ENCODE peak calls at places on chromosomes 12 and 14, in seven cellular contexts. X is suprapubic skin, N is fibroblast of pulmonary artery, M is psoas muscle, A is AG09319, P is bronchial epithelial cell, C is heart left ventricle. V is an unnamed sample.

GRCh38 chr14:34043627-34044372 is 92.9 kb upstream of the EGLN3 start:
- DNase-seq in C (no peak), M (no peak), N (no peak), A (no peak), P (peak; percentile 90), X (no peak), V (no peak)

GRCh38 chr14:61696753-61697318 is 1.5 kb downstream of the HIF1A start:
- DNase-seq in M (no peak), C (no peak), A (no peak), P (no peak), N (peak; percentile 70), X (no peak), V (no peak)

GRCh38 chr14:65478596-65478995 is 66.1 kb downstream of the FUT8 start:
- DNase-seq in N (peak; percentile 64), C (no peak), X (no peak), A (no peak), M (no peak), P (peak; percentile 77), V (no peak)

GRCh38 chr12:3491938-3492867 is 1.2 kb downstream of the PRMT8 start:
- DNase-seq in N (peak; percentile 61), M (peak; percentile 76), C (no peak), P (peak; percentile 16), A (no peak), X (no peak), V (no peak)

GRCh38 chr12:124302241-124302806 is 7.4 kb downstream of the RFLNA start:
- DNase-seq in C (peak; percentile 46), A (no peak), X (no peak), P (no peak), N (no peak), M (peak; percentile 34), V (no peak)

GRCh38 chr14:48350971-48351370 is 675.6 kb upstream of the MDGA2 start:
- DNase-seq in M (no peak), A (no peak), C (no peak), X (no peak), P (peak; percentile 46), N (no peak), V (no peak)

GRCh38 chr12:21725731-21726130 is 48.8 kb downstream of the KCNJ8 start:
- DNase-seq in P (no peak), C (no peak), N (no peak), M (no peak), A (no peak), X (no peak), V (no peak)

GRCh38 chr14:81319314-81319713 is 80.8 kb downstream of the STON2 start:
- DNase-seq in N (no peak), X (no peak), C (no peak), M (no peak), A (no peak), P (no peak), V (no peak)

GRCh38 chr14:78933948-78934524 is 763.9 kb downstream of the NRXN3 start:
- DNase-seq in M (no peak), X (no peak), P (peak; percentile 39), A (peak; percentile 12), C (no peak), N (peak; percentile 63), V (no peak)

GRCh38 chr14:95440496-95440895 is 76.0 kb downstream of the SYNE3 start:
- DNase-seq in C (no peak), N (no peak), P (no peak), A (no peak), M (no peak), X (no peak), V (no peak)

GRCh38 chr12:50862316-50862715 is 19.6 kb downstream of the TMPRSS12 start:
- DNase-seq in M (no peak), X (no peak), C (no peak), P (peak; percentile 73), A (peak; percentile 4), N (peak; percentile 61), V (no peak)

GRCh38 chr12:74111688-74112360 is 425.8 kb upstream of the ATXN7L3B start:
- DNase-seq in C (no peak), X (no peak), N (peak; percentile 4), P (peak; percentile 85), A (no peak), M (no peak), V (no peak)

GRCh38 chr12:39692258-39692853 is 72.8 kb upstream of the ABCD2 start:
- DNase-seq in C (no peak), M (no peak), P (peak; percentile 44), X (no peak), A (no peak), N (peak; percentile 42), V (no peak)

GRCh38 chr12:2396448-2396871 is 343.7 kb downstream of the CACNA1C start:
- DNase-seq in A (peak; percentile 15), P (no peak), X (peak; percentile 68), M (peak; percentile 51), C (peak; percentile 78), N (peak; percentile 20), V (no peak)

GRCh38 chr12:132723764-132724140 is 13.1 kb downstream of the PGAM5 start:
- DNase-seq in X (no peak), P (no peak), N (peak; percentile 42), M (no peak), C (no peak), A (no peak), V (no peak)

GRCh38 chr12:49232940-49233841 is 31.7 kb upstream of the TUBA1C start:
- DNase-seq in C (peak; percentile 85), A (no peak), M (peak; percentile 56), X (no peak), P (no peak), N (peak; percentile 52), V (peak; percentile 86)

GRCh38 chr12:126898562-126898961 is 1368.4 kb upstream of the TMEM132C start:
- DNase-seq in P (no peak), M (no peak), N (no peak), C (no peak), X (no peak), A (no peak), V (no peak)

GRCh38 chr12:53579545-53579955 is 46.6 kb downstream of the ATF7 start:
- DNase-seq in N (no peak), M (no peak), P (no peak), A (no peak), C (no peak), X (no peak), V (no peak)

GRCh38 chr12:60197589-60197988 is 601.8 kb downstream of the SLC16A7 start:
- DNase-seq in P (peak; percentile 89), A (no peak), X (no peak), C (no peak), M (no peak), N (peak; percentile 48), V (no peak)

GRCh38 chr14:30990766-30991165 is 34.7 kb upstream of the AP4S1 start:
- DNase-seq in C (no peak), P (no peak), N (peak; percentile 45), X (no peak), A (no peak), M (no peak), V (no peak)

GRCh38 chr12:131365821-131366260 is 345.0 kb upstream of the SFSWAP start:
- DNase-seq in P (no peak), A (no peak), X (no peak), C (peak; percentile 29), N (no peak), M (no peak), V (no peak)

GRCh38 chr12:114858388-114859146 is 174.6 kb upstream of the TBX3 start:
- DNase-seq in P (no peak), X (no peak), A (no peak), C (no peak), N (no peak), M (no peak), V (no peak)
- TF ChIP-seq CTCF in P (no peak), X (no peak), A (no peak), C (no peak), N (peak; percentile 26), M (no peak), V (peak; percentile 5)

GRCh38 chr12:109951751-109952150 is 44.4 kb downstream of the GIT2 start:
- DNase-seq in C (peak; percentile 68), N (peak; percentile 73), P (peak; percentile 66), X (no peak), A (no peak), M (peak; percentile 62), V (no peak)
- TF ChIP-seq CTCF in C (no peak), N (peak; percentile 1), P (peak; percentile 5), X (no peak), A (no peak), M (no peak), V (no peak)

GRCh38 chr12:62522984-62523383 is 56.4 kb downstream of the MON2 start:
- DNase-seq in C (no peak), N (peak; percentile 21), A (no peak), P (peak; percentile 11), X (no peak), M (no peak), V (no peak)
- TF ChIP-seq CTCF in C (no peak), N (no peak), A (peak; percentile 6), P (no peak), X (no peak), M (no peak), V (peak; percentile 14)

GRCh38 chr14:72851660-72852059 is 42.2 kb downstream of the DPF3 start:
- DNase-seq in P (no peak), N (no peak), A (no peak), M (no peak), C (no peak), X (no peak), V (no peak)
- TF ChIP-seq CTCF in P (no peak), N (no peak), A (no peak), M (no peak), C (no peak), X (no peak), V (no peak)

GRCh38 chr12:109154485-109155438 is 38.4 kb downstream of the ACACB start:
- DNase-seq in P (peak; percentile 66), N (peak; percentile 52), X (peak; percentile 88), M (peak; percentile 93), C (peak; percentile 91), A (peak; percentile 23), V (peak; percentile 87)
- TF ChIP-seq CTCF in P (no peak), N (no peak), X (no peak), M (no peak), C (no peak), A (no peak), V (no peak)

DNA sequence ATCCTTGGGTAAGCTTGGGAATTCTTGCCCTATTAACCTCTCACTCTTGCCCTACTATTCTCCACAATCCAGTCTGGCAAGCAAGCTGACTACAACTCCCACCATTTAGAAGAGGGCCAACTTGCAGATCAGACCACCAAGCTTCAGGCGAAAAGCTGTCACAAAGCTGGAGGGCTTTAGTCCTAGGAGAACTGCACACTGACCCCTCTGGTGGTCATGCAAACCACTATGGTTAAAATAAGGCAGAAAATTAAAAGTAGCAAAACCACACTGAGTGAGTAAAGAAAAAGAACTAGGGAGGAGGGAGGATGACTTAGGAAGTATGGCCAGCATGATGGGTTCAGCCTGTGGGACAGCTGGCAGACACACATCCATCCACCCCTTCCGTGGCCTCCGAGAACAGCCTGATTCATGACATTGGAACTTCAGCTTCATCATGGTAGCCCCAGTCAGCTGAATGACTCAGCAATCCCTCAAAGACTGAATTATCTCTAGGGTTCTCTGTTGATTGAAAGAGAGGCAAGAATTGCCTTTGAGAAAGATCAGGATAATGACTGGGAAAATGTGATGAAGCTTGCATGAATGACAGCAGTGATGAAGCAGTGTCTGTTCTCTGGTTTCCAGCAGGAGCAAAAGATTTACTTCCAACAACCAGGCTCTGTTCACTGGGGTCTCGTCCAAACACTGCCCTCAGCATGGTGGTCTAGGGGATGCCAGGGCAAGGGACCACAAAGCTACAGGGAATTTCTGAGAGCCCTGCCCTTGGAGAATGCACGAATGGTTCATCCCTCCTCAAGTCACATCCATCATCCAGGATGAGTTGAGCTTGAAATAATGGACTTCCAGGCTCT is 24.4 kb downstream of the PITPNM2 start:
- DNase-seq in P (peak; percentile 95), N (peak; percentile 98), A (peak; percentile 92), X (no peak), M (peak; percentile 67), C (no peak), V (no peak)
- TF ChIP-seq CTCF in P (no peak), N (peak; percentile 41), A (peak; percentile 42), X (no peak), M (no peak), C (no peak), V (peak; percentile 37)